ENCODE peak calls at places on chromosomes 2 and 18, in ten cellular contexts. U is GM03348; H is M059J; Z is MG63; C is ovary; A is activated T-cell treated with anti-CD3 and anti-CD28 coated beads, Interleukin-2, amount 50 U/mL, for 24 hours; G is type B pancreatic cell; S is effector memory CD8-positive, alpha-beta T cell; M is NB4; B is HT1080. F is an unnamed sample.

GRCh38 chr2:97845818-97846217 is 132.4 kb downstream of the ZAP70 start:
- DNase-seq in U (no peak), H (no peak), Z (no peak), C (no peak), A (no peak), G (no peak), S (no peak), M (no peak), B (no peak), F (no peak)

GRCh38 chr2:11698009-11698922 is 28.3 kb upstream of the NTSR2 start:
- DNase-seq in U (peak), H (peak), Z (peak), C (peak), A (no peak), G (no peak), S (no peak), M (no peak), B (peak), F (no peak)

GRCh38 chr2:27583390-27583915 is 611 bp downstream of the ZNF512 start:
- DNase-seq in U (peak), H (peak), Z (no peak), C (no peak), A (no peak), G (no peak), S (peak), M (peak), B (no peak), F (peak)

GRCh38 chr2:95346236-95346737 is 49.1 kb downstream of the KCNIP3 start:
- DNase-seq in U (peak), H (peak), Z (peak), C (peak), A (no peak), G (peak), S (no peak), M (peak), B (peak), F (no peak)

GRCh38 chr2:38948387-38948882 is 58.8 kb downstream of the ARHGEF33 start:
- DNase-seq in U (no peak), H (no peak), Z (no peak), C (no peak), A (no peak), G (no peak), S (no peak), M (no peak), B (no peak), F (no peak)

GRCh38 chr18:55706893-55707292 is 118.9 kb upstream of the TCF4 start:
- DNase-seq in U (peak), H (peak), Z (no peak), C (no peak), A (no peak), G (no peak), S (no peak), M (no peak), B (peak), F (no peak)

GRCh38 chr18:26804474-26804873 is 61.0 kb downstream of the AQP4 start:
- DNase-seq in U (no peak), H (peak), Z (no peak), C (no peak), A (no peak), G (no peak), S (no peak), M (peak), B (no peak), F (no peak)

GRCh38 chr2:58541511-58541910 is 300.4 kb upstream of the FANCL start:
- DNase-seq in U (no peak), H (no peak), Z (no peak), C (no peak), A (no peak), G (no peak), S (no peak), M (no peak), B (no peak), F (no peak)

GRCh38 chr2:190283783-190284182 is 35.8 kb downstream of the HIBCH start:
- DNase-seq in U (peak), H (peak), Z (no peak), C (no peak), A (no peak), G (no peak), S (no peak), M (no peak), B (peak), F (no peak)